ENCODE peak calls at places on chromosome 15, in four cellular contexts. O is T-helper 9 cell; M is activated CD4-positive, alpha-beta T cell treated with anti-CD3 and anti-CD28 coated beads, Interleukin-2, amount 50 U/mL, for 1 hour; Y is brain pericyte. K is an unnamed sample.
A peak's percentile ranks its signal among the peaks of the same experiment; 100 is the strongest.

GRCh38 chr15:75646944-75647364 is 758 bp upstream of the SNX33 start:
- DNase-seq in O (no peak), M (no peak), Y (no peak), K (no peak)

GRCh38 chr15:82649226-82649999 is 2.2 kb upstream of the CPEB1 start:
- DNase-seq in O (no peak), M (no peak), Y (no peak), K (no peak)

GRCh38 chr15:83057002-83057401 is 10.1 kb downstream of the BTBD1 start:
- DNase-seq in O (no peak), M (no peak), Y (no peak), K (no peak)

GRCh38 chr15:41919201-41919820 is 25.5 kb upstream of the SPTBN5 start:
- DNase-seq in O (no peak), M (no peak), Y (no peak), K (no peak)

GRCh38 chr15:53759333-53759975 is at the start of gene WDR72:
- DNase-seq in O (no peak), M (no peak), Y (no peak), K (no peak)

GRCh38 chr15:40747685-40748631 is 7.1 kb downstream of the RMDN3 start:
- DNase-seq in O (no peak), M (no peak), Y (no peak), K (no peak)

GRCh38 chr15:71237456-71238188 is 122.4 kb downstream of the THSD4 start:
- DNase-seq in O (no peak), M (no peak), Y (peak; percentile 65), K (no peak)

GRCh38 chr15:82850242-82850591 is 40.8 kb downstream of the WHAMM start:
- DNase-seq in O (no peak), M (no peak), Y (no peak), K (no peak)

GRCh38 chr15:43165801-43166325 is 19.3 kb upstream of the CCNDBP1 start:
- DNase-seq in O (no peak), M (no peak), Y (no peak), K (no peak)

GRCh38 chr15:83282859-83283812 is 1.3 kb downstream of the BNC1 start:
- DNase-seq in O (no peak), M (no peak), Y (no peak), K (no peak)

GRCh38 chr15:35698331-35698730 is 152.4 kb upstream of the DPH6 start:
- DNase-seq in O (no peak), M (no peak), Y (no peak), K (no peak)

GRCh38 chr15:27902680-27903385 is 196.3 kb downstream of the OCA2 start:
- DNase-seq in O (no peak), M (no peak), Y (no peak), K (no peak)

GRCh38 chr15:73741401-73741836 is 11.7 kb downstream of the INSYN1 start:
- DNase-seq in O (no peak), M (no peak), Y (no peak), K (no peak)

GRCh38 chr15:96171842-96172241 is 158.7 kb upstream of the NR2F2 start:
- DNase-seq in O (no peak), M (no peak), Y (no peak), K (no peak)

GRCh38 chr15:69292826-69293420 is 5.8 kb upstream of the PAQR5 start:
- DNase-seq in O (no peak), M (no peak), Y (no peak), K (no peak)

GRCh38 chr15:69762373-69763148 is 309.9 kb downstream of the RPLP1 start:
- DNase-seq in O (no peak), M (no peak), Y (no peak), K (no peak)

GRCh38 chr15:77602800-77603199 is 29.9 kb downstream of the LINGO1 start:
- DNase-seq in O (no peak), M (no peak), Y (no peak), K (no peak)

GRCh38 chr15:38707802-38708671 is 143.4 kb upstream of the RASGRP1 start:
- DNase-seq in O (no peak), M (peak; percentile 26), Y (no peak), K (peak; percentile 51)

GRCh38 chr15:60370804-60371700 is 26.7 kb downstream of the ANXA2 start:
- DNase-seq in O (no peak), M (no peak), Y (peak; percentile 97), K (no peak)

GRCh38 chr15:68299436-68299835 is 21.9 kb downstream of the FEM1B start:
- DNase-seq in O (no peak), M (no peak), Y (no peak), K (no peak)

GRCh38 chr15:40325188-40325587 is 1.7 kb downstream of the INAFM2 start:
- DNase-seq in O (no peak), M (no peak), Y (no peak), K (no peak)

GRCh38 chr15:82680200-82681102 is 29.2 kb downstream of the AP3B2 start:
- DNase-seq in O (peak; percentile 69), M (peak; percentile 83), Y (no peak), K (peak; percentile 87)

GRCh38 chr15:85397151-85397550 is 16.7 kb downstream of the AKAP13 start:
- DNase-seq in O (no peak), M (no peak), Y (no peak), K (no peak)

GRCh38 chr15:98920091-98920880 is 87.3 kb downstream of the PGPEP1L start:
- DNase-seq in O (no peak), M (no peak), Y (no peak), K (no peak)

GRCh38 chr15:33034588-33034987 is 159.9 kb downstream of the FMN1 start:
- DNase-seq in O (no peak), M (no peak), Y (no peak), K (no peak)

GRCh38 chr15:58201536-58201935 is 63.4 kb downstream of the AQP9 start:
- DNase-seq in O (no peak), M (no peak), Y (no peak), K (no peak)

GRCh38 chr15:81373996-81374395 is at the start of gene TMC3:
- DNase-seq in O (no peak), M (no peak), Y (no peak), K (no peak)

GRCh38 chr15:92637621-92638020 is 18.0 kb downstream of the FAM174B start:
- DNase-seq in O (no peak), M (no peak), Y (no peak), K (no peak)

GRCh38 chr15:27133244-27133643 is 162.3 kb downstream of the GABRG3 start:
- DNase-seq in O (no peak), M (no peak), Y (no peak), K (no peak)

GRCh38 chr15:48644498-48644826 is 1.0 kb downstream of the FBN1 start:
- DNase-seq in O (no peak), M (no peak), Y (no peak), K (no peak)

GRCh38 chr15:71634820-71635219 is 175.5 kb upstream of the NR2E3 start:
- DNase-seq in O (no peak), M (no peak), Y (no peak), K (no peak)

GRCh38 chr15:58243083-58243482 is 104.9 kb downstream of the AQP9 start:
- DNase-seq in O (no peak), M (no peak), Y (no peak), K (no peak)

GRCh38 chr15:47673343-47673761 is 44.0 kb upstream of the SEMA6D start:
- DNase-seq in O (no peak), M (no peak), Y (no peak), K (no peak)

GRCh38 chr15:80614711-80615360 is 80.3 kb upstream of the ABHD17C start:
- DNase-seq in O (no peak), M (no peak), Y (no peak), K (no peak)

GRCh38 chr15:74725241-74725774 is at the start of gene CYP1A1:
- DNase-seq in O (peak; percentile 14), M (peak; percentile 30), Y (no peak), K (peak; percentile 19)

GRCh38 chr15:32901192-32901591 is 183.4 kb downstream of the GREM1 start:
- DNase-seq in O (no peak), M (no peak), Y (no peak), K (no peak)

GRCh38 chr15:66851226-66852063 is 149.4 kb downstream of the SMAD6 start:
- DNase-seq in O (peak; percentile 63), M (peak; percentile 70), Y (no peak), K (peak; percentile 50)

GRCh38 chr15:75736256-75736655 is 23.6 kb upstream of the CSPG4 start:
- DNase-seq in O (no peak), M (no peak), Y (no peak), K (no peak)

GRCh38 chr15:34501131-34501530 is 63.5 kb upstream of the GOLGA8A start:
- DNase-seq in O (no peak), M (no peak), Y (no peak), K (no peak)